ENCODE peak calls at places on chromosome 15, in ten cellular contexts. B is ACHN, W is T follicular helper cell, T is esophagus squamous epithelium, J is cardiac muscle cell, Y is HEK293T, F is anterior cingulate cortex, Z is A549, U is Right ventricle myocardium superior, G is cardiac fibroblast. L is an unnamed sample.

GRCh38 chr15:96160800-96161199 is 169.7 kb upstream of the NR2F2 start:
- DNase-seq in B (no peak), W (no peak), T (no peak), J (no peak), Y (no peak), F (no peak), Z (no peak), U (no peak), G (no peak), L (no peak)

GRCh38 chr15:72590427-72590826 is 64.1 kb upstream of the GOLGA6B start:
- DNase-seq in B (no peak), W (no peak), T (no peak), J (no peak), Y (no peak), F (no peak), Z (no peak), U (no peak), G (no peak), L (no peak)

GRCh38 chr15:101183226-101183925 is 68.5 kb downstream of the CHSY1 start:
- DNase-seq in B (no peak), W (no peak), T (no peak), J (no peak), Y (no peak), F (peak), Z (no peak), U (no peak), G (peak), L (no peak)

GRCh38 chr15:48856947-48857346 is 21.0 kb upstream of the EID1 start:
- DNase-seq in B (no peak), W (no peak), T (no peak), J (peak), Y (no peak), F (no peak), Z (no peak), U (no peak), G (peak), L (no peak)

GRCh38 chr15:70149667-70150404 is 52.1 kb upstream of the TLE3 start:
- DNase-seq in B (no peak), W (no peak), T (no peak), J (no peak), Y (no peak), F (no peak), Z (peak), U (no peak), G (peak), L (no peak)

GRCh38 chr15:52337198-52337853 is 41.7 kb upstream of the MYO5C start:
- DNase-seq in B (peak), W (no peak), T (no peak), J (no peak), Y (no peak), F (no peak), Z (peak), U (no peak), G (peak), L (no peak)

GRCh38 chr15:23645379-23646164 is 2.1 kb downstream of the MAGEL2 start:
- DNase-seq in B (no peak), W (no peak), T (no peak), J (peak), Y (no peak), F (no peak), Z (no peak), U (no peak), G (no peak), L (no peak)

GRCh38 chr15:61857169-61857829 is 202.9 kb downstream of the VPS13C start:
- DNase-seq in B (no peak), W (no peak), T (no peak), J (no peak), Y (no peak), F (no peak), Z (no peak), U (no peak), G (peak), L (no peak)

GRCh38 chr15:80831606-80832224 is 52.5 kb downstream of the CEMIP start:
- DNase-seq in B (no peak), W (no peak), T (no peak), J (no peak), Y (no peak), F (no peak), Z (no peak), U (no peak), G (no peak), L (no peak)

GRCh38 chr15:47888721-47889120 is 171.4 kb downstream of the SEMA6D start:
- DNase-seq in B (no peak), W (no peak), T (no peak), J (no peak), Y (no peak), F (no peak), Z (no peak), U (no peak), G (no peak), L (no peak)

GRCh38 chr15:63367390-63367789 is 14.3 kb downstream of the CA12 start:
- DNase-seq in B (peak), W (no peak), T (no peak), J (no peak), Y (no peak), F (no peak), Z (peak), U (no peak), G (no peak), L (no peak)